ENCODE peak calls at places on chromosome 19, in four cellular contexts. One of them, this sample, is unnamed. For H3K9me3, H3K4me1 and H3K27me3, the result is how much of the 10 kb centered on the place peaks cover.

GRCh38 chr19:6471076-6471475 is 7.0 kb downstream of the CRB3 start:
- DNase-seq in K562: no peak
- DNase-seq in prostate gland: no peak
- DNase-seq in uterus: no peak
- DNase-seq in this sample: no peak

GRCh38 chr19:34639491-34640085 is 37.4 kb downstream of the SCGB2B2 start:
- DNase-seq in K562: peak
- DNase-seq in prostate gland: peak
- DNase-seq in uterus: peak
- DNase-seq in this sample: peak

GRCh38 chr19:39390460-39390758 is 497 bp downstream of the PAF1 start:
- DNase-seq in K562: no peak
- DNase-seq in prostate gland: peak
- DNase-seq in uterus: peak
- DNase-seq in this sample: no peak

GRCh38 chr19:12935071-12935470 is 1.6 kb upstream of the FARSA start:
- DNase-seq in K562: no peak
- DNase-seq in prostate gland: no peak
- DNase-seq in uterus: no peak
- DNase-seq in this sample: no peak

GRCh38 chr19:19280561-19280960 is 7.5 kb upstream of the TM6SF2 start:
- DNase-seq in K562: no peak
- DNase-seq in prostate gland: no peak
- DNase-seq in uterus: no peak
- DNase-seq in this sample: no peak

GRCh38 chr19:13024126-13024957 is 29.1 kb downstream of the NFIX start:
- DNase-seq in K562: no peak
- DNase-seq in prostate gland: no peak
- DNase-seq in uterus: no peak
- DNase-seq in this sample: no peak

GRCh38 chr19:34173145-34173956 is 1.0 kb downstream of the LSM14A start:
- DNase-seq in K562: no peak
- DNase-seq in prostate gland: peak
- DNase-seq in uterus: peak
- DNase-seq in this sample: no peak

GRCh38 chr19:41328157-41328817 is 18.3 kb downstream of the CCDC97 start:
- DNase-seq in K562: no peak
- DNase-seq in prostate gland: no peak
- DNase-seq in uterus: no peak
- DNase-seq in this sample: no peak

GRCh38 chr19:30074096-30074495 is 132.1 kb downstream of the URI1 start:
- DNase-seq in K562: no peak
- DNase-seq in prostate gland: no peak
- DNase-seq in uterus: no peak
- DNase-seq in this sample: no peak

GRCh38 chr19:17946965-17947784 is 14.4 kb downstream of the CCDC124 start:
- DNase-seq in K562: no peak
- DNase-seq in prostate gland: no peak
- DNase-seq in uterus: no peak
- DNase-seq in this sample: no peak

GRCh38 chr19:5718032-5718578 is 1.8 kb downstream of the LONP1 start:
- DNase-seq in K562: peak
- DNase-seq in prostate gland: no peak
- DNase-seq in uterus: no peak
- DNase-seq in this sample: no peak

GRCh38 chr19:20078696-20079095 is 896 bp downstream of the ZNF90 start:
- DNase-seq in K562: no peak
- DNase-seq in prostate gland: peak
- DNase-seq in uterus: peak
- DNase-seq in this sample: no peak

GRCh38 chr19:16398530-16399241 is 73.1 kb downstream of the EPS15L1 start:
- DNase-seq in K562: no peak
- DNase-seq in prostate gland: no peak
- DNase-seq in uterus: no peak
- DNase-seq in this sample: peak

GRCh38 chr19:48842744-48843162 is 6.5 kb upstream of the HSD17B14 start:
- DNase-seq in K562: peak
- DNase-seq in prostate gland: peak
- DNase-seq in uterus: peak
- DNase-seq in this sample: peak

GRCh38 chr19:10625003-10625761 is at the start of gene SLC44A2:
- DNase-seq in K562: peak
- DNase-seq in prostate gland: peak
- DNase-seq in uterus: peak
- DNase-seq in this sample: peak

GRCh38 chr19:1027953-1028902 is 1.8 kb downstream of the CNN2 start:
- DNase-seq in K562: peak
- DNase-seq in prostate gland: peak
- DNase-seq in uterus: peak
- DNase-seq in this sample: peak

GRCh38 chr19:18967358-18968146 is 26.5 kb upstream of the HOMER3 start:
- DNase-seq in K562: no peak
- DNase-seq in prostate gland: peak
- DNase-seq in uterus: peak
- DNase-seq in this sample: peak

GRCh38 chr19:920051-920857 is 3.1 kb downstream of the KISS1R start:
- DNase-seq in K562: no peak
- DNase-seq in prostate gland: no peak
- DNase-seq in uterus: no peak
- DNase-seq in this sample: peak

GRCh38 chr19:19460761-19461265 is 54.5 kb downstream of the TSSK6 start:
- DNase-seq in K562: no peak
- DNase-seq in prostate gland: no peak
- DNase-seq in uterus: no peak
- DNase-seq in this sample: no peak

GRCh38 chr19:16213076-16213475 is 15.4 kb downstream of the AP1M1 start:
- DNase-seq in K562: no peak
- DNase-seq in prostate gland: no peak
- DNase-seq in uterus: no peak
- DNase-seq in this sample: no peak

GRCh38 chr19:38152461-38153379 is 71.3 kb downstream of the DPF1 start:
- DNase-seq in K562: peak
- DNase-seq in prostate gland: no peak
- DNase-seq in uterus: no peak
- DNase-seq in this sample: no peak

GRCh38 chr19:34560229-34560628 is 78.7 kb downstream of the WTIP start:
- DNase-seq in K562: no peak
- DNase-seq in prostate gland: no peak
- DNase-seq in uterus: no peak
- DNase-seq in this sample: no peak

GRCh38 chr19:4800591-4801081 is 9.1 kb downstream of the FEM1A start:
- DNase-seq in K562: no peak
- DNase-seq in prostate gland: peak
- DNase-seq in uterus: no peak
- DNase-seq in this sample: no peak

GRCh38 chr19:48724796-48725753 is 5.5 kb upstream of the MAMSTR start:
- DNase-seq in K562: peak
- DNase-seq in prostate gland: no peak
- DNase-seq in uterus: peak
- DNase-seq in this sample: peak

GRCh38 chr19:31533114-31533513 is 183.9 kb upstream of the TSHZ3 start:
- DNase-seq in K562: no peak
- DNase-seq in prostate gland: no peak
- DNase-seq in uterus: no peak
- DNase-seq in this sample: no peak

GRCh38 chr19:8585894-8586750 is 8.9 kb upstream of the MYO1F start:
- DNase-seq in K562: peak
- DNase-seq in prostate gland: no peak
- DNase-seq in uterus: no peak
- DNase-seq in this sample: no peak

GRCh38 chr19:46606681-46607440 is 5.7 kb downstream of the CALM3 start:
- DNase-seq in K562: no peak
- DNase-seq in prostate gland: no peak
- DNase-seq in uterus: no peak
- DNase-seq in this sample: no peak

GRCh38 chr19:17285415-17286135 is 3.9 kb downstream of the ANKLE1 start:
- DNase-seq in K562: no peak
- DNase-seq in prostate gland: no peak
- DNase-seq in uterus: no peak
- DNase-seq in this sample: no peak

GRCh38 chr19:35247526-35248309 is 1.1 kb upstream of the LSR start:
- DNase-seq in K562: peak
- DNase-seq in prostate gland: peak
- DNase-seq in uterus: no peak
- DNase-seq in this sample: peak

GRCh38 chr19:18046066-18046718 is 38.2 kb downstream of the ARRDC2 start:
- DNase-seq in K562: peak
- DNase-seq in prostate gland: no peak
- DNase-seq in uterus: peak
- DNase-seq in this sample: peak

GRCh38 chr19:22472180-22472637 is 50.1 kb upstream of the ZNF98 start:
- DNase-seq in K562: no peak
- DNase-seq in prostate gland: no peak
- DNase-seq in uterus: no peak
- DNase-seq in this sample: no peak
- H3K9me3 ChIP-seq in K562: under half
- H3K9me3 ChIP-seq in prostate gland: under half
- H3K9me3 ChIP-seq in uterus: under half
- H3K9me3 ChIP-seq in this sample: under half

DNA sequence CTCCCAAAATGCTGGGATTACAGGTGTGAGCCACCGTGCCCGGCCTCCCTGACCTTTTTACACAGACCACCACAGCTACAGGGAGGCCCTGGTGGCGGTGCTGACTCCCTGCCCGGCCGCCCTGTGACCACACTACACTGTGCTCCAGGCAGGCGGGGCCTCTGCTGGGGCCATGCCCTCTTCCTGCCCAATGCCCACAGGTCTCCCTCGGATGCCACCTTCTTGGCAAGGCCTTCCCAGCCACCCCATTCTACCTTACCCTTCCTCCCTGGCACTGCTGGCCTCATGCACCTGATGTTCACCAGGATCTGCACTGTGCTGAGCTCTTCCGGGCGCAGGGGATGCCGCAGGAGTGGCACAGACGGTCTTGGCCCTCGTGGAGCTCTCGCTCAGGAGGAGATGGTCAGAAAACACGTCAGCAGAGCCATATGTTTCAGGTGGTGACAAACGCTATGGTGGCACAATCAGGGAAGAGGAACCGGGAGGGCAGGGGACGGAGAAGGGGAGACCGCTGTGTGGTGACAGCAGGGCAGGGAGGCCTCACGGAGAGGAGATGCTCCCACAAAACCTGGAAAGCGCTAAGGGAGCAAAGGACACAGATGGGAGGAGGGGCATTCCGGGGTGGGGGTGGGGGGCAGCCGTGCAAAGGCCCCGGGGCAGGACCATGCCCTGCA is 4.1 kb downstream of the PIP5K1C start:
- DNase-seq in K562: no peak
- DNase-seq in prostate gland: no peak
- DNase-seq in uterus: no peak
- DNase-seq in this sample: no peak
- H3K4me1 ChIP-seq in K562: half or more
- H3K4me1 ChIP-seq in prostate gland: under half
- H3K4me1 ChIP-seq in uterus: under half
- H3K4me1 ChIP-seq in this sample: under half

DNA sequence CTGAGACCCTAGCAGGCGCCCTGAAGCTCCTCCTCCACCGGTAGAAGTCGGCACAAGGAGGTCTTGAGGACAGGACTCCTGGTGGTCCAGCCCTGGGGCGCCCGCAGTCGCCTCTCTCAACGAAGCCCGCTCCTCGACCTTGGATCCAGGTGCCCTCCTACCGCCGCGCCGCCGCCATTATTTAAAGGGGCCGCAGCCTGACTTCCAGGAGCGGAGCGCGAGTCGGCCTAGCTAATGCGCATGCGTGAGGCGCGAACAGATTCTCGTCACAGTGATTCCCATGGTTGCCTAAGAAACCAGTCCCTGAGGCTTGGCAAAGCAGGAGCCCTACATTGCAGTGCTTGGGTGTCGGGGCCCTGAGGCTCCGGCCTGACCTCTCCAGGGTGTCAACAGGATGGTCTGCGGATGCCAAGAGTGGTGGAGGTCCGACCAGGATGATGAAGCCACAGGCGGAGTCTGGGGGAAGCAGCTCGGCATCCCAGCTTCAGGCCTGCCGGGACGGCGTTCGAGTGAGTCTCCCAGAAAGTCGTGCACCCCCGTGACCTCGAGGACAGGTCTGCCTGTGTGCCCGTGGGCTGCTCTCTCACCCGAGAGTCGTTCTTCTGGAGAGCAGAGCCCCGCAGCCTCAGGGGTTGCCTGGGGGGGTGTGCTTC is 66.0 kb upstream of the ZNF420 start:
- DNase-seq in K562: no peak
- DNase-seq in prostate gland: no peak
- DNase-seq in uterus: no peak
- DNase-seq in this sample: no peak
- H3K27me3 ChIP-seq in K562: under half
- H3K27me3 ChIP-seq in prostate gland: under half
- H3K27me3 ChIP-seq in uterus: under half
- H3K27me3 ChIP-seq in this sample: under half

GRCh38 chr19:27744926-27745844 is 1467.8 kb downstream of the UQCRFS1 start:
- DNase-seq in K562: no peak
- DNase-seq in prostate gland: no peak
- DNase-seq in uterus: no peak
- DNase-seq in this sample: peak

GRCh38 chr19:27742041-27742440 is 1470.9 kb downstream of the UQCRFS1 start:
- DNase-seq in K562: no peak
- DNase-seq in prostate gland: no peak
- DNase-seq in uterus: no peak
- DNase-seq in this sample: peak

GRCh38 chr19:27738569-27739193 is 1474.3 kb downstream of the UQCRFS1 start:
- DNase-seq in K562: no peak
- DNase-seq in prostate gland: no peak
- DNase-seq in uterus: no peak
- DNase-seq in this sample: no peak

GRCh38 chr19:27740396-27740795 is 1472.6 kb downstream of the UQCRFS1 start:
- DNase-seq in K562: no peak
- DNase-seq in prostate gland: no peak
- DNase-seq in uterus: no peak
- DNase-seq in this sample: peak

DNA sequence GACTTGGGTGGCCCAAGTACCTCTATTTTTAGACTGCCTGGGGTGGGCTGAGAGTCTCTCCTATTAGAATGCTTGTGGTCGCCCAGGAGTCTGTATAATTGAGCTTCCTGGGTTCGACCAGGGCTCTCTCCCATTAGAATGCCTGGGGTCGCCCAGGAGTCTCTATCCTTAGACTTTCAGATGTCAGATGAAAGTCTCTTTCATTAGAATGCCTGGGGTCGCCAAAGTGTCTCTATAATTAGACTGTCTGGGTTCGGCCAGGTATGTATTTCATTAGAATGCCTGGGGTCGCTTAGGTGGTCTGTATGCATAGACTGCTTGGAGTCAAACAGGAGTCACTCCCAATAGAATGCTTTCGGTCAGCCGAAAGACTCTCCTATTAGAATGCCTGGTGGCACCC is 1471.7 kb downstream of the UQCRFS1 start:
- DNase-seq in K562: no peak
- DNase-seq in prostate gland: no peak
- DNase-seq in uterus: no peak
- DNase-seq in this sample: peak
- H3K9me3 ChIP-seq in K562: under half
- H3K9me3 ChIP-seq in prostate gland: under half
- H3K9me3 ChIP-seq in uterus: under half
- H3K9me3 ChIP-seq in this sample: under half

This sample was measured in SJSA1.